ENCODE peak calls at places on chromosomes 1 and 21, in eight cellular contexts. H, D, Y, O, P, A, R and N are unnamed samples.

GRCh38 chr1:27377760-27378495 is 3.3 kb upstream of the FCN3 start:
- DNase-seq in P (no peak), A (no peak), Y (no peak), R (no peak), O (no peak), D (peak; percentile 75), H (no peak), N (no peak)

GRCh38 chr1:17586172-17586963 is 46.9 kb downstream of the ARHGEF10L start:
- DNase-seq in H (no peak), R (peak; percentile 43), D (no peak), A (peak; percentile 34), P (no peak), Y (no peak), O (peak; percentile 74), N (peak; percentile 65)

GRCh38 chr1:9538669-9539164 is 548 bp upstream of the SLC25A33 start:
- DNase-seq in A (no peak), P (no peak), R (peak; percentile 24), D (no peak), O (no peak), H (no peak), Y (peak; percentile 24), N (no peak)

GRCh38 chr21:37159053-37159776 is 86.2 kb downstream of the TTC3 start:
- DNase-seq in D (no peak), A (no peak), P (no peak), O (no peak), H (no peak), R (no peak), Y (no peak), N (no peak)

GRCh38 chr1:158147396-158148353 is 33.0 kb upstream of the CD1D start:
- DNase-seq in P (no peak), R (no peak), O (no peak), H (no peak), Y (no peak), D (no peak), A (no peak), N (no peak)

GRCh38 chr1:59072017-59072947 is 224.6 kb upstream of the FGGY start:
- DNase-seq in O (peak; percentile 57), P (no peak), R (no peak), Y (no peak), D (peak; percentile 64), A (no peak), H (no peak), N (no peak)

GRCh38 chr1:56061824-56062223 is 517.5 kb downstream of the PLPP3 start:
- DNase-seq in O (no peak), H (no peak), R (no peak), A (no peak), P (no peak), D (peak; percentile 36), Y (no peak), N (no peak)

GRCh38 chr1:13818926-13819325 is 118.9 kb downstream of the PRDM2 start:
- DNase-seq in R (peak; percentile 2), P (no peak), D (no peak), Y (no peak), A (no peak), H (no peak), O (no peak), N (no peak)

GRCh38 chr1:975896-976683 is 5.8 kb downstream of the PERM1 start:
- DNase-seq in R (peak; percentile 66), A (no peak), D (peak; percentile 84), O (peak; percentile 73), Y (peak; percentile 70), P (no peak), H (peak; percentile 80), N (peak; percentile 77)

GRCh38 chr1:47992720-47993119 is 4.5 kb downstream of the TRABD2B start:
- DNase-seq in P (peak; percentile 55), R (no peak), D (no peak), A (peak; percentile 31), O (peak; percentile 58), Y (no peak), H (no peak), N (no peak)

GRCh38 chr1:58813361-58813760 is 29.5 kb upstream of the JUN start:
- DNase-seq in Y (no peak), H (no peak), D (peak; percentile 56), P (no peak), O (no peak), R (no peak), A (no peak), N (no peak)

GRCh38 chr1:201737350-201738060 is 91.5 kb upstream of the IPO9 start:
- DNase-seq in D (no peak), Y (peak; percentile 67), P (peak; percentile 80), H (no peak), O (peak; percentile 97), R (peak; percentile 39), A (peak; percentile 96), N (no peak)

GRCh38 chr1:234735976-234736375 is 126.0 kb upstream of the IRF2BP2 start:
- DNase-seq in O (no peak), Y (no peak), D (no peak), R (no peak), P (no peak), A (no peak), H (no peak), N (no peak)

GRCh38 chr1:171817511-171818265 is 23.6 kb upstream of the DNM3 start:
- DNase-seq in D (peak; percentile 28), Y (no peak), R (no peak), H (peak; percentile 85), O (peak; percentile 64), A (peak; percentile 12), P (no peak), N (peak; percentile 86)

GRCh38 chr1:205582471-205583291 is 49.1 kb downstream of the ELK4 start:
- DNase-seq in R (no peak), Y (no peak), O (no peak), A (no peak), D (no peak), H (no peak), P (peak; percentile 36), N (no peak)

DNA sequence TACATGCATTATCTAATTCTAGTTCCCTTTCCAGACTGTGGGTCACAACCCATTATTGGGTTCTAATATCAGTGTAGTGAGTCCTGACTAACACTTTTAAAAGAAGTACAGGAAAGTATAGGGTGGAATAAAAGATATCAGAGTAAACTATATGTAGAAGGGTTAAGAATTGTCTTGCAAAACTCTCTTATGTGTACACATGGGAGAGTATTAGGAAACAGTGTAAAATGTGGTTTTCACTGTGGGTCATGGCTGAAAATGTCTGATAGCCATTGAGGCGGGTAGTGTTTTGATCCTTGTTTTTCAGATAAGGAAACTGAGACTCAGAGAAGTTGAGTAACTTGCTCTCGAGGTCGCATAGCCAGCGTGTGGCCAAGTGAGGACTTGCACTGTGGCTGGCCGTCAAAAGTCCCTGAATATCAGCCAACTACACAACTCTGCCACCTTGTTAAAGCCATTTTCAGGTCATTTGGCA is 18.5 kb upstream of the MTARC1 start:
- DNase-seq in D (peak; percentile 66), O (no peak), P (no peak), A (no peak), R (peak; percentile 43), H (no peak), Y (no peak), N (no peak)
- TF ChIP-seq CTCF in D (no peak), O (no peak), P (no peak), A (no peak), R (peak; percentile 45), H (no peak), Y (no peak), N (no peak)

GRCh38 chr1:165443539-165444289 is 1.2 kb downstream of the RXRG start:
- DNase-seq in Y (no peak), H (no peak), O (no peak), D (no peak), A (no peak), R (no peak), P (peak; percentile 46), N (no peak)

GRCh38 chr1:165442053-165442452 is 2.9 kb downstream of the RXRG start:
- DNase-seq in D (no peak), P (no peak), H (no peak), O (no peak), R (no peak), A (no peak), Y (no peak), N (no peak)

GRCh38 chr1:165444897-165445370 is at the start of gene RXRG:
- DNase-seq in R (peak; percentile 43), O (peak; percentile 0), D (no peak), A (no peak), H (no peak), Y (no peak), P (peak; percentile 26), N (no peak)

GRCh38 chr1:165441166-165441955 is 3.6 kb downstream of the RXRG start:
- DNase-seq in A (no peak), O (no peak), D (no peak), Y (no peak), H (no peak), P (no peak), R (no peak), N (no peak)

DNA sequence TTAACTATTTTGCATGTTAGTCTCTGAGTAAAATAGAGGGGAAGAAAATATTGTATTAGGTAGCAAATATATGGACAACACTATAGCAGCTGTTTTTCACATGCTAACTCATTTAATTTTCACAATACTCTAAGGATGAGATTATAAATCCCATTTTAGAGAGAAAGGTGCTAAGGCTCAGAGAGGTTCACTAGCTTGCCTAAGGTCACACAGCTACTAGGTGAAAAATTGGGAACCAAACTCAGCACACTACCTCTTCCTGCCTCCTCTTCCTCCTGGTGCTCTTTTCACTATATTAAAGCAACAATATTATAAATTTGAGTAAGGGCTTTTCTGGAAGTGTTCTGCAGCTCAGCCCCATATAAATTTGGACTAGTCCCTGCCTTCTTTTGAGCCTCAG is 2.3 kb downstream of the RXRG start:
- DNase-seq in P (no peak), R (no peak), H (no peak), D (no peak), A (no peak), O (no peak), Y (no peak), N (no peak)
- TF ChIP-seq CTCF in P (no peak), R (no peak), H (no peak), D (no peak), A (no peak), O (no peak), Y (no peak), N (no peak)

GRCh38 chr1:180181048-180181447 is 26.4 kb downstream of the QSOX1 start:
- DNase-seq in R (peak; percentile 8), O (peak; percentile 26), A (no peak), D (peak; percentile 61), P (no peak), Y (no peak), H (no peak), N (no peak)
- TF ChIP-seq CTCF in R (peak; percentile 11), O (peak; percentile 50), A (peak; percentile 39), D (peak; percentile 25), P (peak; percentile 12), Y (no peak), H (peak; percentile 44), N (peak; percentile 23)

GRCh38 chr1:54325705-54326461 is 80.3 kb downstream of the SSBP3 start:
- DNase-seq in P (peak; percentile 38), R (no peak), A (no peak), Y (no peak), O (no peak), D (no peak), H (no peak), N (no peak)

GRCh38 chr1:54324031-54324654 is 82.1 kb downstream of the SSBP3 start:
- DNase-seq in O (no peak), D (no peak), R (no peak), H (no peak), Y (peak; percentile 69), P (peak; percentile 32), A (no peak), N (peak; percentile 36)

GRCh38 chr1:54326577-54327385 is 79.4 kb downstream of the SSBP3 start:
- DNase-seq in P (no peak), A (no peak), R (no peak), O (no peak), H (no peak), Y (no peak), D (no peak), N (no peak)

GRCh38 chr1:54324750-54325704 is 81.2 kb downstream of the SSBP3 start:
- DNase-seq in A (no peak), D (no peak), H (no peak), O (no peak), P (no peak), R (no peak), Y (peak; percentile 77), N (no peak)

GRCh38 chr1:54323324-54323739 is 82.9 kb downstream of the SSBP3 start:
- DNase-seq in H (no peak), D (no peak), O (no peak), A (no peak), R (peak; percentile 47), P (no peak), Y (peak; percentile 38), N (peak; percentile 95)
- TF ChIP-seq CTCF in H (no peak), D (no peak), O (no peak), A (peak; percentile 18), R (peak; percentile 31), P (peak; percentile 18), Y (no peak), N (peak; percentile 50)